ENCODE peak calls at places on chromosomes 11 and 22, in nine cellular contexts. One of them, this sample, is unnamed.
A peak's percentile ranks its signal among the peaks of the same experiment; 100 is the strongest.

GRCh38 chr11:68003846-68004550 is at the start of gene UNC93B1:
- DNase-seq in body of pancreas: peak; percentile 94
- DNase-seq in right cardiac atrium: peak; percentile 94
- DNase-seq in heart left ventricle: peak; percentile 96
- DNase-seq in aorta: peak; percentile 95
- DNase-seq in fibroblast of lung: peak; percentile 79
- DNase-seq in tibial artery: peak; percentile 95
- DNase-seq in adrenal gland: peak; percentile 93
- DNase-seq in Peyer's patch: peak; percentile 95
- DNase-seq in this sample: peak; percentile 54

GRCh38 chr11:47295385-47295784 is 25.5 kb downstream of the MADD start:
- DNase-seq in Peyer's patch: no peak
- DNase-seq in right cardiac atrium: no peak
- DNase-seq in aorta: no peak
- DNase-seq in heart left ventricle: no peak
- DNase-seq in fibroblast of lung: no peak
- DNase-seq in body of pancreas: no peak
- DNase-seq in tibial artery: peak; percentile 15
- DNase-seq in adrenal gland: no peak
- DNase-seq in this sample: no peak

GRCh38 chr22:47595122-47595521 is 832.7 kb downstream of the TBC1D22A start:
- DNase-seq in fibroblast of lung: no peak
- DNase-seq in right cardiac atrium: no peak
- DNase-seq in adrenal gland: no peak
- DNase-seq in heart left ventricle: no peak
- DNase-seq in aorta: no peak
- DNase-seq in body of pancreas: no peak
- DNase-seq in Peyer's patch: no peak
- DNase-seq in tibial artery: no peak
- DNase-seq in this sample: no peak

GRCh38 chr11:129595043-129595962 is 219.7 kb downstream of the BARX2 start:
- DNase-seq in fibroblast of lung: no peak
- DNase-seq in body of pancreas: no peak
- DNase-seq in heart left ventricle: no peak
- DNase-seq in tibial artery: no peak
- DNase-seq in aorta: no peak
- DNase-seq in right cardiac atrium: no peak
- DNase-seq in adrenal gland: no peak
- DNase-seq in Peyer's patch: no peak
- DNase-seq in this sample: no peak

GRCh38 chr11:15223318-15223717 is 108.6 kb downstream of the INSC start:
- DNase-seq in adrenal gland: no peak
- DNase-seq in fibroblast of lung: peak; percentile 62
- DNase-seq in tibial artery: no peak
- DNase-seq in body of pancreas: no peak
- DNase-seq in Peyer's patch: no peak
- DNase-seq in heart left ventricle: no peak
- DNase-seq in right cardiac atrium: no peak
- DNase-seq in aorta: no peak
- DNase-seq in this sample: no peak

GRCh38 chr11:119046489-119046888 is 10.5 kb downstream of the HYOU1 start:
- DNase-seq in aorta: no peak
- DNase-seq in adrenal gland: no peak
- DNase-seq in Peyer's patch: no peak
- DNase-seq in body of pancreas: no peak
- DNase-seq in right cardiac atrium: no peak
- DNase-seq in tibial artery: no peak
- DNase-seq in fibroblast of lung: no peak
- DNase-seq in heart left ventricle: no peak
- DNase-seq in this sample: no peak

GRCh38 chr11:7600205-7600775 is 73.0 kb downstream of the CYB5R2 start:
- DNase-seq in tibial artery: peak; percentile 80
- DNase-seq in fibroblast of lung: peak; percentile 16
- DNase-seq in adrenal gland: peak; percentile 16
- DNase-seq in heart left ventricle: no peak
- DNase-seq in body of pancreas: peak; percentile 42
- DNase-seq in Peyer's patch: no peak
- DNase-seq in aorta: peak; percentile 62
- DNase-seq in right cardiac atrium: peak; percentile 56
- DNase-seq in this sample: no peak

GRCh38 chr11:115042002-115042401 is 363.7 kb downstream of the NXPE2 start:
- DNase-seq in body of pancreas: no peak
- DNase-seq in heart left ventricle: no peak
- DNase-seq in aorta: no peak
- DNase-seq in Peyer's patch: no peak
- DNase-seq in fibroblast of lung: no peak
- DNase-seq in adrenal gland: no peak
- DNase-seq in right cardiac atrium: no peak
- DNase-seq in tibial artery: no peak
- DNase-seq in this sample: no peak

GRCh38 chr11:118434553-118435232 is 1.6 kb upstream of the KMT2A start:
- DNase-seq in Peyer's patch: peak; percentile 51
- DNase-seq in body of pancreas: peak; percentile 44
- DNase-seq in aorta: peak; percentile 55
- DNase-seq in heart left ventricle: no peak
- DNase-seq in right cardiac atrium: no peak
- DNase-seq in tibial artery: peak; percentile 68
- DNase-seq in fibroblast of lung: peak; percentile 53
- DNase-seq in adrenal gland: peak; percentile 39
- DNase-seq in this sample: no peak

GRCh38 chr22:42646569-42647525 is 2.3 kb downstream of the CYB5R3 start:
- DNase-seq in body of pancreas: peak; percentile 84
- DNase-seq in tibial artery: peak; percentile 88
- DNase-seq in heart left ventricle: peak; percentile 84
- DNase-seq in right cardiac atrium: peak; percentile 77
- DNase-seq in aorta: peak; percentile 69
- DNase-seq in adrenal gland: peak; percentile 76
- DNase-seq in fibroblast of lung: peak; percentile 35
- DNase-seq in Peyer's patch: no peak
- DNase-seq in this sample: no peak

GRCh38 chr11:130457909-130458729 is 9.7 kb downstream of the ADAMTS15 start:
- DNase-seq in tibial artery: peak; percentile 71
- DNase-seq in Peyer's patch: no peak
- DNase-seq in adrenal gland: no peak
- DNase-seq in heart left ventricle: peak; percentile 73
- DNase-seq in right cardiac atrium: peak; percentile 55
- DNase-seq in aorta: peak; percentile 66
- DNase-seq in body of pancreas: no peak
- DNase-seq in fibroblast of lung: no peak
- DNase-seq in this sample: no peak

GRCh38 chr11:129141748-129142475 is 50.2 kb downstream of the ARHGAP32 start:
- DNase-seq in Peyer's patch: no peak
- DNase-seq in adrenal gland: no peak
- DNase-seq in fibroblast of lung: peak; percentile 69
- DNase-seq in aorta: no peak
- DNase-seq in right cardiac atrium: peak; percentile 16
- DNase-seq in tibial artery: no peak
- DNase-seq in body of pancreas: peak; percentile 19
- DNase-seq in heart left ventricle: peak; percentile 49
- DNase-seq in this sample: no peak

GRCh38 chr11:1476946-1477736 is 9.4 kb downstream of the MOB2 start:
- DNase-seq in right cardiac atrium: peak; percentile 5
- DNase-seq in adrenal gland: no peak
- DNase-seq in tibial artery: no peak
- DNase-seq in Peyer's patch: no peak
- DNase-seq in fibroblast of lung: no peak
- DNase-seq in aorta: peak; percentile 17
- DNase-seq in body of pancreas: peak; percentile 4
- DNase-seq in heart left ventricle: no peak
- DNase-seq in this sample: no peak

GRCh38 chr11:279966-280761 is 2.0 kb downstream of the NLRP6 start:
- DNase-seq in aorta: peak; percentile 60
- DNase-seq in Peyer's patch: peak; percentile 88
- DNase-seq in heart left ventricle: peak; percentile 71
- DNase-seq in adrenal gland: no peak
- DNase-seq in right cardiac atrium: no peak
- DNase-seq in fibroblast of lung: peak; percentile 36
- DNase-seq in tibial artery: peak; percentile 65
- DNase-seq in body of pancreas: peak; percentile 83
- DNase-seq in this sample: no peak
- H3K4me3 ChIP-seq in aorta: no peak overlapping the region
- H3K4me3 ChIP-seq in Peyer's patch: peak overlapping the region; percentile 58
- H3K4me3 ChIP-seq in heart left ventricle: peak overlapping the region; percentile 49
- H3K4me3 ChIP-seq in adrenal gland: no peak overlapping the region
- H3K4me3 ChIP-seq in right cardiac atrium: peak overlapping the region; percentile 5
- H3K4me3 ChIP-seq in fibroblast of lung: no peak overlapping the region
- H3K4me3 ChIP-seq in tibial artery: no peak overlapping the region
- H3K4me3 ChIP-seq in body of pancreas: no peak overlapping the region
- H3K4me3 ChIP-seq in this sample: peak overlapping the region; percentile 63

GRCh38 chr22:36164621-36165020 is 4.1 kb upstream of the APOL3 start:
- DNase-seq in Peyer's patch: no peak
- DNase-seq in right cardiac atrium: no peak
- DNase-seq in tibial artery: no peak
- DNase-seq in heart left ventricle: no peak
- DNase-seq in adrenal gland: no peak
- DNase-seq in aorta: no peak
- DNase-seq in fibroblast of lung: no peak
- DNase-seq in body of pancreas: no peak
- DNase-seq in this sample: no peak

GRCh38 chr22:36160499-36160942 is at the start of gene APOL3:
- DNase-seq in adrenal gland: peak; percentile 45
- DNase-seq in body of pancreas: peak; percentile 50
- DNase-seq in Peyer's patch: peak; percentile 68
- DNase-seq in right cardiac atrium: peak; percentile 87
- DNase-seq in tibial artery: peak; percentile 87
- DNase-seq in fibroblast of lung: peak; percentile 34
- DNase-seq in heart left ventricle: peak; percentile 85
- DNase-seq in aorta: peak; percentile 87
- DNase-seq in this sample: peak; percentile 12

GRCh38 chr22:36163497-36163896 is 2.9 kb upstream of the APOL3 start:
- DNase-seq in heart left ventricle: no peak
- DNase-seq in body of pancreas: no peak
- DNase-seq in tibial artery: no peak
- DNase-seq in fibroblast of lung: no peak
- DNase-seq in aorta: no peak
- DNase-seq in Peyer's patch: no peak
- DNase-seq in adrenal gland: no peak
- DNase-seq in right cardiac atrium: no peak
- DNase-seq in this sample: no peak

GRCh38 chr22:36165161-36165560 is 4.6 kb upstream of the APOL3 start:
- DNase-seq in tibial artery: no peak
- DNase-seq in aorta: no peak
- DNase-seq in right cardiac atrium: no peak
- DNase-seq in heart left ventricle: no peak
- DNase-seq in fibroblast of lung: no peak
- DNase-seq in Peyer's patch: no peak
- DNase-seq in adrenal gland: no peak
- DNase-seq in body of pancreas: no peak
- DNase-seq in this sample: no peak

DNA sequence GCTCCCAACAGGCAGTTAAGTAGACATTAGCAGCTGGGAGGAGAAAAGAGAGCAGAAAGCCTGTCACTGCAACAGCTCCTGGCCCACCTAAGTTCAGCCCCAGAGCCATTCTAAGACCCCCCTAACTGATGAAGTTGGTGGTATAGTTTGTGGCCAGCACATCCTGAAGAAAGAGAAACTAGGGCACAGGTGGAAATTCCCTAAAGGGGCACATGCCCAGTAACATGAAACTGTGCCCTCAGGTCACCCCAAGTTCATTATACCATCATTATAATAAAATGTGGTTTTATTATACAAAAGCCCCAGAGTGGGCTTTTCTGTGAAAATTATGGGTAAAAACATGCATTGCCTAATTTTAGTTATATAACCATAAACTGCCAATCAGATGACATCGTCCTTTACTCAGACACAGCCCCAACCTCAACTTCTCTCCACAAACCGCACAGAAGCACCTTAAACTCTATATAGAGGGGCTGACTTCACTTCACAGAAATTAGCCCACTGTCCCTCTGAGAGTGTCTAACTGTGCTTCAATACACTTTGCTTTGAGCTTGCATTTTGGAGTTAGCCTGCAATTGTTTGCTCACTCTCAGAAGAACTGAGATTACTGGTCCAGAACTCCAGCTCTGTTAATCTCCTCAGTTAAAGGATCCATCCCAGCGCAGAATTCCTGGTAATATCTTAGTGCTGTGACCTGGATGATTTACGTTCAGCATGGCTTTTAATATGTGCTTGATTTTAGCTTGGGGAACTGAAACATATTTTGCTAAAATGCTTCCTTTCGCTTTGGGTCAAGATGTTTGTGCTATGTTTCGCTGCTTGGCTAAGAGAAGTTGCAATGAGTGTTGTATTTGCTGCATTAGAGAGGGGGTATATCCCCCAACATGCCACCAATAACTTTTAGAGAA is 1.8 kb upstream of the APOL3 start:
- DNase-seq in adrenal gland: no peak
- DNase-seq in heart left ventricle: no peak
- DNase-seq in fibroblast of lung: peak; percentile 22
- DNase-seq in Peyer's patch: no peak
- DNase-seq in right cardiac atrium: no peak
- DNase-seq in aorta: no peak
- DNase-seq in tibial artery: no peak
- DNase-seq in body of pancreas: no peak
- DNase-seq in this sample: peak; percentile 58
- H3K4me1 ChIP-seq in adrenal gland: peaks cover 11% of the 10 kb centered on the region
- H3K4me1 ChIP-seq in heart left ventricle: peaks cover 19% of the 10 kb centered on the region
- H3K4me1 ChIP-seq in fibroblast of lung: peaks cover 4% of the 10 kb centered on the region
- H3K4me1 ChIP-seq in Peyer's patch: peaks cover 34% of the 10 kb centered on the region
- H3K4me1 ChIP-seq in right cardiac atrium: peaks cover 10% of the 10 kb centered on the region
- H3K4me1 ChIP-seq in aorta: no peaks in the 10 kb centered on the region
- H3K4me1 ChIP-seq in tibial artery: peaks cover 27% of the 10 kb centered on the region
- H3K4me1 ChIP-seq in body of pancreas: peaks cover 8% of the 10 kb centered on the region
- H3K4me1 ChIP-seq in this sample: peaks cover 63% of the 10 kb centered on the region

GRCh38 chr11:44726278-44727113 is at the start of gene TSPAN18:
- DNase-seq in body of pancreas: no peak
- DNase-seq in Peyer's patch: no peak
- DNase-seq in fibroblast of lung: no peak
- DNase-seq in right cardiac atrium: peak; percentile 54
- DNase-seq in aorta: no peak
- DNase-seq in heart left ventricle: peak; percentile 70
- DNase-seq in adrenal gland: peak; percentile 46
- DNase-seq in tibial artery: no peak
- DNase-seq in this sample: peak; percentile 31
- H3K4me3 ChIP-seq in body of pancreas: peak within 1 kb of the TSS; percentile 10
- H3K4me3 ChIP-seq in Peyer's patch: peak within 1 kb of the TSS; percentile 64
- H3K4me3 ChIP-seq in fibroblast of lung: no peak within 1 kb of the TSS
- H3K4me3 ChIP-seq in right cardiac atrium: peak within 1 kb of the TSS; percentile 62
- H3K4me3 ChIP-seq in aorta: peak within 1 kb of the TSS; percentile 42
- H3K4me3 ChIP-seq in heart left ventricle: peak within 1 kb of the TSS; percentile 76
- H3K4me3 ChIP-seq in adrenal gland: peak within 1 kb of the TSS; percentile 74
- H3K4me3 ChIP-seq in tibial artery: peak within 1 kb of the TSS; percentile 61
- H3K4me3 ChIP-seq in this sample: peak within 1 kb of the TSS; percentile 99

DNA sequence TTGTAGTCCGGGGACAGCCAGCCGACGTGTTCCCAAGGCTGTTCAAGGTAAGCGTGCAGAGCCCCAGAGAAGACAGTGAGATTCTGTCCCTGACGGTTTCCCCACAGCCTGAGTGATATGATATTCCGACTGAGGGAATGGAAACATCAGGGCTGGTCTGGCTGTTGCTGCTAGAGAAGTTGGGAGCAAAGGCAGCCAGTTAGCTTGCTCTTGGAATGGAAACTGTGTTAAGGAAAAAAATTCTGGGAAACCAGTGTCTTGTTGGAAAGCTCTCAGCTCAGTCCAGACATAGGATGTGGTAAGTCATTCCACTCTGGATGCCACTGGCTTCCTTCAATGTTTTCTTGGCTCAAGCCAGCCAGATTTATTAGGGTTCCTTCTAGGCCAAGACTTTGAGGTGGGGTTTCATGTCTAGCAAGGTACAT is 8.8 kb downstream of the CRY2 start:
- DNase-seq in Peyer's patch: no peak
- DNase-seq in aorta: no peak
- DNase-seq in right cardiac atrium: peak; percentile 32
- DNase-seq in heart left ventricle: no peak
- DNase-seq in body of pancreas: no peak
- DNase-seq in fibroblast of lung: peak; percentile 85
- DNase-seq in adrenal gland: no peak
- DNase-seq in tibial artery: peak; percentile 73
- DNase-seq in this sample: no peak
- H3K4me1 ChIP-seq in Peyer's patch: peaks cover 77% of the 10 kb centered on the region
- H3K4me1 ChIP-seq in aorta: no peaks in the 10 kb centered on the region
- H3K4me1 ChIP-seq in right cardiac atrium: peaks cover 42% of the 10 kb centered on the region
- H3K4me1 ChIP-seq in heart left ventricle: peaks cover 97% of the 10 kb centered on the region
- H3K4me1 ChIP-seq in body of pancreas: peaks cover 73% of the 10 kb centered on the region
- H3K4me1 ChIP-seq in fibroblast of lung: peaks cover 31% of the 10 kb centered on the region
- H3K4me1 ChIP-seq in adrenal gland: peaks cover 87% of the 10 kb centered on the region
- H3K4me1 ChIP-seq in tibial artery: peaks cover 96% of the 10 kb centered on the region
- H3K4me1 ChIP-seq in this sample: no peaks in the 10 kb centered on the region

This sample was measured in effector memory CD4-positive, alpha-beta T cell.